ENCODE peak calls at places on chromosomes 11 and 22, in eight cellular contexts. T is H1, V is sigmoid colon, R is IMR-90, L is HepG2, D is spleen, O is adrenal gland, U is transverse colon. K is an unnamed sample.

GRCh38 chr11:41121600-41121999 is 337.9 kb downstream of the LRRC4C start:
- DNase-seq in T (no peak), R (no peak), D (no peak), L (peak; percentile 21), U (no peak), V (no peak), O (no peak), K (no peak)

GRCh38 chr22:30005213-30005857 is 74.9 kb upstream of the HORMAD2 start:
- DNase-seq in L (peak; percentile 66), D (no peak), V (peak; percentile 81), O (peak; percentile 92), T (peak; percentile 23), U (peak; percentile 82), R (peak; percentile 68), K (no peak)

GRCh38 chr11:93236741-93237675 is 39.2 kb upstream of the SLC36A4 start:
- DNase-seq in R (peak; percentile 44), V (no peak), U (peak; percentile 18), D (no peak), O (peak; percentile 73), T (peak; percentile 10), L (peak; percentile 55), K (no peak)

GRCh38 chr22:44096736-44097135 is 72.6 kb downstream of the PARVB start:
- DNase-seq in V (peak; percentile 50), U (no peak), T (no peak), L (no peak), D (peak; percentile 57), O (no peak), R (no peak), K (no peak)

GRCh38 chr11:38089728-38090127 is 1491.7 kb upstream of the RAG2 start:
- DNase-seq in V (no peak), L (no peak), T (no peak), R (no peak), U (no peak), O (no peak), D (no peak), K (no peak)

GRCh38 chr11:75560644-75561043 is 1.4 kb upstream of the SERPINH1 start:
- DNase-seq in V (no peak), U (no peak), D (no peak), T (no peak), L (no peak), O (no peak), R (peak; percentile 45), K (no peak)

GRCh38 chr22:44051961-44052360 is 27.9 kb downstream of the PARVB start:
- DNase-seq in L (no peak), U (no peak), O (no peak), T (no peak), D (no peak), V (no peak), R (no peak), K (no peak)

GRCh38 chr22:41524283-41524682 is 20.0 kb downstream of the POLR3H start:
- DNase-seq in U (peak; percentile 59), T (no peak), O (peak; percentile 93), V (peak; percentile 91), L (no peak), R (peak; percentile 78), D (no peak), K (peak; percentile 87)

GRCh38 chr11:5364214-5364613 is 12.9 kb downstream of the OR51B6 start:
- DNase-seq in L (no peak), D (no peak), V (no peak), R (peak; percentile 96), T (no peak), O (no peak), U (no peak), K (no peak)

GRCh38 chr11:1747753-1748466 is 2.5 kb downstream of the IFITM10 start:
- DNase-seq in L (no peak), D (peak; percentile 80), U (no peak), O (peak; percentile 80), R (no peak), V (peak; percentile 66), T (no peak), K (peak; percentile 33)

GRCh38 chr22:25452116-25452700 is 112.3 kb upstream of the GRK3 start:
- DNase-seq in T (no peak), O (no peak), R (peak; percentile 37), D (no peak), L (no peak), V (no peak), U (no peak), K (no peak)

GRCh38 chr11:35247428-35247827 is 108.5 kb downstream of the CD44 start:
- DNase-seq in T (no peak), O (no peak), V (no peak), R (no peak), L (no peak), U (peak; percentile 26), D (peak; percentile 78), K (no peak)

GRCh38 chr11:762421-763072 is 14.7 kb downstream of the GATD1 start:
- DNase-seq in U (peak; percentile 52), L (no peak), O (peak; percentile 85), R (peak; percentile 74), D (peak; percentile 76), T (no peak), V (no peak), K (no peak)

GRCh38 chr11:746289-747175 is 732 bp upstream of the TALDO1 start:
- DNase-seq in R (peak; percentile 24), L (no peak), V (peak; percentile 65), T (no peak), O (no peak), D (peak; percentile 67), U (no peak), K (no peak)

GRCh38 chr11:69702239-69702668 is 1.6 kb downstream of the FGF19 start:
- DNase-seq in R (no peak), U (no peak), V (peak; percentile 43), D (peak; percentile 35), T (no peak), L (peak; percentile 69), O (no peak), K (no peak)

GRCh38 chr22:23403152-23403719 is 176.9 kb downstream of the IGLL1 start:
- DNase-seq in R (no peak), L (no peak), U (no peak), O (no peak), T (no peak), V (peak; percentile 45), D (peak; percentile 62), K (no peak)

GRCh38 chr11:122365545-122366380 is 249.7 kb upstream of the BLID start:
- DNase-seq in R (no peak), U (no peak), V (no peak), O (no peak), T (no peak), L (no peak), D (no peak), K (no peak)

GRCh38 chr22:26894766-26895485 is 237.5 kb downstream of the MIAT start:
- DNase-seq in U (no peak), O (peak; percentile 78), T (no peak), V (no peak), L (peak; percentile 37), D (no peak), R (peak; percentile 92), K (no peak)

DNA sequence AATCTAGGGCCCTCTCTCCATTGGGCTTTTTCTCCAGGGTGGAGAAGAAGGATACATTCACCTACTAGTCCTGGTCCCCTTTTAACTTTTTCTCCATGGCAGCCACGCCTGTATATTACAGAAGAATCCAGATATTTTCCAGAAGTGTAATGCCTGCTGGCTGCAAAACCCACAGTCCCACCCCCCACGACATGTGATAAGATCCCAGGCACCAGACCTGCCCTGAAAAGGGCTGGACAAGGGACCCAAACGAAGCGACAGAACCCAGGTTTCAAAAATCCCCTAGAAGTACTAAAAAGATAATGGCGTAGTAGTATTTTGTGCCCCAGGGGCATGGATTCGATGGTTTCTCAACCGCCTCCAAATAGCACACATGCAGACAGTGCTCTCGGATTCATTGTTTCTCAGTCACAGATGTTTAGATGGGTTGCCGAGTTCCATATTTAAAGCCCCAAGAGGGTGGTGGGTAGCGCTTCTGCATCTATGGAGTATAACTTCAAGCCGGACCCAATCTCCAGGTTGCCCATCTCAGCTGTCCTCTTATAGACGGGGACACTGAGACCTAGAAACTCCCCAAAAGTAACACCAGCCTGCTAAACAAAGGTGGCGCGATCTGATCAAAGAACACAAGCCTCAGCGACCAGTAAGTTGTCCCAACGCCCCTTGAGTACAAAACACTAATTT is 2.6 kb downstream of the WT1 start:
- DNase-seq in R (no peak), U (no peak), V (no peak), O (no peak), T (no peak), L (no peak), D (no peak), K (no peak)
- H3K4me3 ChIP-seq in R (peak overlapping the region; percentile 13), U (no peak overlapping the region), V (peak overlapping the region; percentile 18), O (no peak overlapping the region), T (no peak overlapping the region), L (no peak overlapping the region), D (peak overlapping the region; percentile 42), K (no peak overlapping the region)

GRCh38 chr11:46051102-46051501 is 70.2 kb downstream of the PHF21A start:
- DNase-seq in R (no peak), V (no peak), O (no peak), T (no peak), U (no peak), L (no peak), D (no peak), K (no peak)
- H3K27ac ChIP-seq in R (no peak overlapping the region), V (peak overlapping the region; percentile 64), O (no peak overlapping the region), T (no peak overlapping the region), U (no peak overlapping the region), L (no peak overlapping the region), D (no peak overlapping the region), K (no peak overlapping the region)

GRCh38 chr11:62595124-62595523 is 3.8 kb upstream of the TUT1 start:
- DNase-seq in D (no peak), T (no peak), R (no peak), O (no peak), V (no peak), U (no peak), L (no peak), K (peak; percentile 42)

GRCh38 chr11:62591448-62592215 is at the start of gene TUT1:
- DNase-seq in U (peak; percentile 97), D (peak; percentile 97), T (peak; percentile 97), O (peak; percentile 99), R (peak; percentile 99), L (peak; percentile 98), V (peak; percentile 99), K (peak; percentile 97)

GRCh38 chr11:62592216-62592815 is 993 bp upstream of the TUT1 start:
- DNase-seq in L (no peak), U (no peak), O (no peak), V (no peak), R (no peak), T (no peak), D (no peak), K (no peak)

GRCh38 chr11:62592989-62593421 is 1.7 kb upstream of the TUT1 start:
- DNase-seq in O (no peak), V (no peak), D (no peak), R (no peak), L (no peak), U (no peak), T (no peak), K (no peak)

GRCh38 chr11:62593434-62594044 is 2.2 kb upstream of the TUT1 start:
- DNase-seq in V (peak; percentile 90), U (peak; percentile 87), L (peak; percentile 59), R (peak; percentile 70), O (peak; percentile 93), D (peak; percentile 92), T (no peak), K (peak; percentile 80)
- TF ChIP-seq POLR2A in V (no peak), U (no peak), L (no peak), R (no peak), O (no peak), D (no peak), T (no peak), K (no peak)

GRCh38 chr22:17368144-17368726 is 1.0 kb upstream of the CECR2 start:
- DNase-seq in D (peak; percentile 70), U (no peak), V (peak; percentile 68), O (no peak), T (no peak), R (no peak), L (no peak), K (no peak)
- H3K4me3 ChIP-seq in D (peak overlapping the region; percentile 56), U (peak overlapping the region; percentile 45), V (peak overlapping the region; percentile 41), O (no peak overlapping the region), T (peak overlapping the region; percentile 92), R (no peak overlapping the region), L (peak overlapping the region; percentile 33), K (peak overlapping the region; percentile 76)